ENCODE peak calls at places on chromosomes 11 and 22, in six cellular contexts. C is breast epithelium, Z is MCF 10A, L is GM13976, W is neural progenitor cell, R is nephron progenitor cell. N is an unnamed sample.

GRCh38 chr11:76721755-76722677 is 51.5 kb upstream of the LRRC32 start:
- DNase-seq in C (peak), Z (peak), L (peak), W (peak), R (peak), N (peak)

GRCh38 chr22:16807109-16807508 is 18.1 kb downstream of the XKR3 start:
- DNase-seq in C (no peak), Z (no peak), L (no peak), W (no peak), R (no peak), N (no peak)

GRCh38 chr11:9028591-9028990 is 24.8 kb upstream of the NRIP3 start:
- DNase-seq in C (no peak), Z (no peak), L (no peak), W (no peak), R (no peak), N (no peak)

GRCh38 chr11:68010058-68011041 is at the start of gene ALDH3B1:
- DNase-seq in C (peak), Z (peak), L (no peak), W (peak), R (peak), N (no peak)

GRCh38 chr22:30423296-30423958 is 2.1 kb upstream of the MTFP1 start:
- DNase-seq in C (peak), Z (no peak), L (no peak), W (no peak), R (no peak), N (peak)

GRCh38 chr11:64620286-64620962 is 29.4 kb downstream of the SLC22A12 start:
- DNase-seq in C (no peak), Z (no peak), L (no peak), W (peak), R (peak), N (no peak)

GRCh38 chr22:20776624-20777405 is 2.9 kb downstream of the SERPIND1 start:
- DNase-seq in C (no peak), Z (no peak), L (no peak), W (no peak), R (no peak), N (no peak)

GRCh38 chr11:35173011-35173511 is 34.1 kb downstream of the CD44 start:
- DNase-seq in C (no peak), Z (peak), L (no peak), W (no peak), R (no peak), N (no peak)

GRCh38 chr11:95262994-95263764 is 32.2 kb upstream of the SESN3 start:
- DNase-seq in C (no peak), Z (no peak), L (no peak), W (no peak), R (no peak), N (no peak)

GRCh38 chr22:44988671-44989070 is 21.1 kb downstream of the PHF21B start:
- DNase-seq in C (no peak), Z (peak), L (no peak), W (no peak), R (no peak), N (no peak)

GRCh38 chr22:38397189-38398097 is 57.6 kb downstream of the KCNJ4 start:
- DNase-seq in C (peak), Z (peak), L (peak), W (peak), R (peak), N (peak)

GRCh38 chr11:128158860-128159259 is 428.5 kb downstream of the ETS1 start:
- DNase-seq in C (no peak), Z (no peak), L (no peak), W (no peak), R (no peak), N (no peak)

GRCh38 chr11:125946712-125947418 is 1.0 kb downstream of the VSIG10L2 start:
- DNase-seq in C (no peak), Z (no peak), L (no peak), W (no peak), R (no peak), N (no peak)

GRCh38 chr11:123564225-123564624 is 90.2 kb downstream of the SCN3B start:
- DNase-seq in C (no peak), Z (no peak), L (no peak), W (no peak), R (no peak), N (no peak)

GRCh38 chr11:30917859-30918478 is 331.8 kb upstream of the MPPED2 start:
- DNase-seq in C (no peak), Z (peak), L (peak), W (peak), R (peak), N (peak)

GRCh38 chr11:81033779-81034550 is 1593.1 kb upstream of the TENM4 start:
- DNase-seq in C (no peak), Z (no peak), L (no peak), W (no peak), R (no peak), N (no peak)

GRCh38 chr11:1791912-1792311 is 28.2 kb upstream of the CTSD start:
- DNase-seq in C (no peak), Z (no peak), L (no peak), W (no peak), R (no peak), N (no peak)

GRCh38 chr11:414333-414857 is 404 bp downstream of the SIGIRR start:
- DNase-seq in C (no peak), Z (no peak), L (no peak), W (no peak), R (no peak), N (no peak)

GRCh38 chr11:74948546-74948897 is 369 bp downstream of the XRRA1 start:
- DNase-seq in C (no peak), Z (no peak), L (no peak), W (no peak), R (no peak), N (no peak)

GRCh38 chr11:72863091-72863490 is 48.9 kb downstream of the ATG16L2 start:
- DNase-seq in C (no peak), Z (no peak), L (no peak), W (no peak), R (no peak), N (no peak)

GRCh38 chr11:3905080-3905953 is 49.9 kb downstream of the STIM1 start:
- DNase-seq in C (peak), Z (peak), L (peak), W (peak), R (no peak), N (no peak)

GRCh38 chr11:128965485-128965884 is 22.8 kb upstream of the TP53AIP1 start:
- DNase-seq in C (no peak), Z (no peak), L (peak), W (no peak), R (no peak), N (no peak)

GRCh38 chr22:38873469-38874411 is 1.7 kb upstream of the CBX6 start:
- DNase-seq in C (peak), Z (peak), L (peak), W (no peak), R (no peak), N (no peak)

GRCh38 chr11:61629082-61629481 is 48.2 kb upstream of the SYT7 start:
- DNase-seq in C (no peak), Z (no peak), L (no peak), W (no peak), R (no peak), N (no peak)

GRCh38 chr11:86228967-86229330 is 15.6 kb upstream of the EED start:
- DNase-seq in C (no peak), Z (peak), L (no peak), W (no peak), R (no peak), N (no peak)

GRCh38 chr11:65719887-65720236 is 736 bp downstream of the RNASEH2C start:
- DNase-seq in C (no peak), Z (peak), L (no peak), W (no peak), R (no peak), N (peak)

GRCh38 chr11:9663699-9664275 is at the start of gene SWAP70:
- DNase-seq in C (peak), Z (peak), L (peak), W (peak), R (peak), N (peak)

GRCh38 chr11:45922425-45923082 is at the start of gene LARGE2:
- DNase-seq in C (peak), Z (peak), L (peak), W (peak), R (peak), N (no peak)

GRCh38 chr11:126637800-126638175 is 282.3 kb downstream of the ST3GAL4 start:
- DNase-seq in C (no peak), Z (no peak), L (no peak), W (no peak), R (no peak), N (no peak)

GRCh38 chr11:46574656-46575055 is 19.2 kb downstream of the AMBRA1 start:
- DNase-seq in C (no peak), Z (no peak), L (no peak), W (no peak), R (no peak), N (no peak)

GRCh38 chr22:34243023-34243422 is 322.7 kb upstream of the LARGE1 start:
- DNase-seq in C (no peak), Z (no peak), L (no peak), W (no peak), R (no peak), N (no peak)

GRCh38 chr22:44347549-44347948 is 34.8 kb upstream of the SHISAL1 start:
- DNase-seq in C (no peak), Z (no peak), L (no peak), W (no peak), R (no peak), N (no peak)

GRCh38 chr11:31240340-31240904 is 129.1 kb downstream of the DCDC1 start:
- DNase-seq in C (no peak), Z (peak), L (no peak), W (peak), R (peak), N (peak)

GRCh38 chr22:26342719-26343449 is 86.2 kb upstream of the ASPHD2 start:
- DNase-seq in C (no peak), Z (no peak), L (no peak), W (no peak), R (no peak), N (no peak)

GRCh38 chr11:4559527-4560440 is 14.8 kb downstream of the OR52M1 start:
- DNase-seq in C (no peak), Z (no peak), L (no peak), W (no peak), R (no peak), N (no peak)

GRCh38 chr11:65899356-65900124 is 648 bp downstream of the FOSL1 start:
- DNase-seq in C (no peak), Z (no peak), L (peak), W (peak), R (peak), N (peak)

GRCh38 chr22:35335936-35336781 is 36.5 kb downstream of the TOM1 start:
- DNase-seq in C (no peak), Z (no peak), L (no peak), W (no peak), R (no peak), N (no peak)

GRCh38 chr22:22410121-22410520 is 98.4 kb downstream of the ZNF280B start:
- DNase-seq in C (no peak), Z (no peak), L (no peak), W (no peak), R (no peak), N (no peak)

GRCh38 chr11:76706667-76707066 is 36.1 kb upstream of the LRRC32 start:
- DNase-seq in C (no peak), Z (no peak), L (no peak), W (no peak), R (no peak), N (no peak)

GRCh38 chr11:70573701-70574151 is 175.4 kb downstream of the CTTN start:
- DNase-seq in C (no peak), Z (no peak), L (no peak), W (no peak), R (no peak), N (no peak)
- TF ChIP-seq CTCF in C (no peak), Z (no peak), L (no peak), W (no peak), R (no peak), N (no peak)

GRCh38 chr11:119728226-119728626 is 774 bp downstream of the NECTIN1 start:
- DNase-seq in C (no peak), Z (peak), L (peak), W (peak), R (no peak), N (no peak)

GRCh38 chr11:119730789-119731386 is 1.9 kb upstream of the NECTIN1 start:
- DNase-seq in C (no peak), Z (no peak), L (no peak), W (no peak), R (no peak), N (no peak)

GRCh38 chr11:119728651-119729580 is at the start of gene NECTIN1:
- DNase-seq in C (peak), Z (peak), L (peak), W (peak), R (peak), N (peak)

GRCh38 chr11:119730347-119730613 is 1.3 kb upstream of the NECTIN1 start:
- DNase-seq in C (no peak), Z (no peak), L (no peak), W (no peak), R (no peak), N (no peak)

DNA sequence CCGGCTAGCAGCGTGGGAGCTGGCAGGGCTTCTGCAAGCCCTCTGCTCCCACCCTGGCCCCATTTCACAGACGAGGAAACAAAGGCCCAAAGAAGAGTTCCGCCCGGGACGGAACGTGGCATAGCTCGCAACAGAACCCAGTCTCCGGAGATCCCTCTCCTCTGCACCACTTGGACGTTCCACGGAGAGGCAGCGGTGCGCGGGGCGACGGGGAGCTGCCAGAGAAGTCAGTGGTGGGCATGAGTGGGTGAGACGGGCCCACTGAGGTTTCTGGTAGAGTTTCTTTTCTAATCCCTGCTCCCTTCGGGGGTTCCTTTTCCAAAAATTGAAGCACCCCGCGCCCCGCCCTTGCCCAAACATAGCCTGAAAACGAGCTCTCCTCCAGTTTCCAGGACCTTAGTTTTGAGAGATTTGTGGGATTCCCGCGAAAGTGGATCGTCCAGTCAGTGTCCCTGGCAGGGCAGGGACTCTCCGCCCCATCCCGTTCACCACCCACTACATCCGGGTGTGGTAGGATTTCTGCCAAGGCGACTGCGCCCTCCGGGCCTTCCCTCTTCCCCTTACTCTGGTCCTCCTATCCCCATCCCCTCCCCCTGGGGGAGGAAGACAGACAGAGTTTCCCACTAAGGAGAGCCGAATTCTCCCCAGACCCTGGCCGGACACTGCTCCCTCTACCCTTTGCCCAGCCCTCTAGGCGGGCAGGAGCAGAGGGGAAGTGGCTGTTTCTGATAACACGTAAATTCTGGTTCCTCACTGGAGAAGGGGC is 764 bp upstream of the NECTIN1 start:
- DNase-seq in C (peak), Z (peak), L (no peak), W (peak), R (no peak), N (no peak)
- TF ChIP-seq CTCF in C (no peak), Z (no peak), L (no peak), W (no peak), R (no peak), N (peak)

GRCh38 chr11:90241414-90241813 is 18.6 kb upstream of the CHORDC1 start:
- DNase-seq in C (no peak), Z (peak), L (no peak), W (no peak), R (no peak), N (no peak)
- TF ChIP-seq CTCF in C (no peak), Z (no peak), L (no peak), W (no peak), R (no peak), N (no peak)

GRCh38 chr11:113014262-113014661 is 53.0 kb downstream of the NCAM1 start:
- DNase-seq in C (no peak), Z (no peak), L (no peak), W (no peak), R (peak), N (no peak)
- TF ChIP-seq CTCF in C (no peak), Z (no peak), L (no peak), W (no peak), R (no peak), N (no peak)

GRCh38 chr11:117200813-117201515 is 1.8 kb downstream of the TAGLN start:
- DNase-seq in C (no peak), Z (no peak), L (peak), W (no peak), R (no peak), N (no peak)
- TF ChIP-seq CTCF in C (no peak), Z (no peak), L (no peak), W (no peak), R (no peak), N (no peak)

GRCh38 chr11:12085371-12086251 is 24.8 kb upstream of the MICAL2 start:
- DNase-seq in C (no peak), Z (no peak), L (no peak), W (no peak), R (no peak), N (no peak)

GRCh38 chr11:12079726-12080556 is 30.4 kb upstream of the MICAL2 start:
- DNase-seq in C (peak), Z (peak), L (no peak), W (no peak), R (no peak), N (no peak)

GRCh38 chr11:12086271-12087074 is 23.9 kb upstream of the MICAL2 start:
- DNase-seq in C (no peak), Z (peak), L (no peak), W (no peak), R (no peak), N (no peak)

GRCh38 chr11:12084191-12084717 is 26.1 kb upstream of the MICAL2 start:
- DNase-seq in C (no peak), Z (no peak), L (no peak), W (no peak), R (no peak), N (no peak)

GRCh38 chr11:12083380-12083779 is 27.0 kb upstream of the MICAL2 start:
- DNase-seq in C (no peak), Z (no peak), L (no peak), W (no peak), R (no peak), N (no peak)
- TF ChIP-seq CTCF in C (no peak), Z (no peak), L (no peak), W (peak), R (no peak), N (no peak)